ENCODE peak calls at places on chromosomes 3 and 15, in five cellular contexts. R is fibroblast of lung, S is AG20443, N is amniotic stem cell, J is HFFc6. Y is an unnamed sample.
A peak's percentile ranks its signal among the peaks of the same experiment; 100 is the strongest.

GRCh38 chr3:171393032-171393744 is 67.0 kb downstream of the TNIK start:
- DNase-seq in S (no peak), N (no peak), J (no peak), R (peak; percentile 64), Y (no peak)

GRCh38 chr3:121111914-121112612 is 204.1 kb downstream of the STXBP5L start:
- DNase-seq in J (no peak), S (no peak), R (no peak), N (no peak), Y (no peak)

GRCh38 chr3:124269619-124270018 is 277.7 kb upstream of the ROPN1 start:
- DNase-seq in S (no peak), N (no peak), J (no peak), R (no peak), Y (no peak)

GRCh38 chr3:119559441-119559963 is at the start of gene CD80:
- DNase-seq in J (peak; percentile 48), R (peak; percentile 43), S (peak; percentile 72), N (no peak), Y (no peak)

GRCh38 chr15:60774829-60775228 is 295.9 kb upstream of the ICE2 start:
- DNase-seq in S (no peak), N (no peak), J (no peak), R (no peak), Y (no peak)

GRCh38 chr3:126464093-126464492 is 11.6 kb downstream of the ZXDC start:
- DNase-seq in N (no peak), S (no peak), R (no peak), J (no peak), Y (no peak)

GRCh38 chr3:23198801-23199200 is 4.3 kb upstream of the UBE2E2 start:
- DNase-seq in S (peak; percentile 71), R (peak; percentile 61), N (no peak), J (peak; percentile 64), Y (no peak)

GRCh38 chr3:78497025-78497424 is 1270.8 kb downstream of the ROBO1 start:
- DNase-seq in R (no peak), S (no peak), N (no peak), J (no peak), Y (no peak)